ENCODE peak calls at places on chromosomes 7 and 10, in seven cellular contexts. One of them, this sample, is unnamed.
A peak's percentile ranks its signal among the peaks of the same experiment; 100 is the strongest.

GRCh38 chr10:17418249-17418648 is 36.1 kb downstream of the ST8SIA6 start:
- DNase-seq in SJSA1: no peak
- DNase-seq in A549: no peak
- DNase-seq in CD8-positive, alpha-beta memory T cell: no peak
- DNase-seq in sigmoid colon: no peak
- DNase-seq in pancreas: no peak
- DNase-seq in dorsolateral prefrontal cortex: no peak
- DNase-seq in this sample: no peak

GRCh38 chr10:58089739-58090138 is 178.0 kb downstream of the IPMK start:
- DNase-seq in SJSA1: no peak
- DNase-seq in A549: no peak
- DNase-seq in CD8-positive, alpha-beta memory T cell: no peak
- DNase-seq in sigmoid colon: no peak
- DNase-seq in pancreas: no peak
- DNase-seq in dorsolateral prefrontal cortex: no peak
- DNase-seq in this sample: no peak

GRCh38 chr10:17951868-17952371 is at the start of gene SLC39A12:
- DNase-seq in SJSA1: no peak
- DNase-seq in A549: no peak
- DNase-seq in CD8-positive, alpha-beta memory T cell: no peak
- DNase-seq in sigmoid colon: no peak
- DNase-seq in pancreas: no peak
- DNase-seq in dorsolateral prefrontal cortex: no peak
- DNase-seq in this sample: peak; percentile 54

GRCh38 chr7:95660023-95660434 is 63.7 kb upstream of the PDK4 start:
- DNase-seq in SJSA1: no peak
- DNase-seq in A549: no peak
- DNase-seq in CD8-positive, alpha-beta memory T cell: no peak
- DNase-seq in sigmoid colon: no peak
- DNase-seq in pancreas: no peak
- DNase-seq in dorsolateral prefrontal cortex: no peak
- DNase-seq in this sample: no peak

GRCh38 chr10:62501547-62501946 is 127.4 kb downstream of the ZNF365 start:
- DNase-seq in SJSA1: no peak
- DNase-seq in A549: no peak
- DNase-seq in CD8-positive, alpha-beta memory T cell: no peak
- DNase-seq in sigmoid colon: no peak
- DNase-seq in pancreas: no peak
- DNase-seq in dorsolateral prefrontal cortex: no peak
- DNase-seq in this sample: peak; percentile 72

GRCh38 chr10:32983333-32983909 is 25.4 kb upstream of the ITGB1 start:
- DNase-seq in SJSA1: peak; percentile 91
- DNase-seq in A549: peak; percentile 72
- DNase-seq in CD8-positive, alpha-beta memory T cell: peak; percentile 25
- DNase-seq in sigmoid colon: no peak
- DNase-seq in pancreas: no peak
- DNase-seq in dorsolateral prefrontal cortex: no peak
- DNase-seq in this sample: peak; percentile 72

GRCh38 chr10:42955493-42955889 is 121.4 kb upstream of the RET start:
- DNase-seq in SJSA1: no peak
- DNase-seq in A549: no peak
- DNase-seq in CD8-positive, alpha-beta memory T cell: no peak
- DNase-seq in sigmoid colon: peak; percentile 36
- DNase-seq in pancreas: no peak
- DNase-seq in dorsolateral prefrontal cortex: no peak
- DNase-seq in this sample: no peak

GRCh38 chr10:71268247-71268691 is 50.8 kb upstream of the SLC29A3 start:
- DNase-seq in SJSA1: no peak
- DNase-seq in A549: peak; percentile 39
- DNase-seq in CD8-positive, alpha-beta memory T cell: no peak
- DNase-seq in sigmoid colon: no peak
- DNase-seq in pancreas: peak; percentile 22
- DNase-seq in dorsolateral prefrontal cortex: no peak
- DNase-seq in this sample: no peak

GRCh38 chr10:113907166-113907565 is 52.7 kb downstream of the NHLRC2 start:
- DNase-seq in SJSA1: peak; percentile 97
- DNase-seq in A549: no peak
- DNase-seq in CD8-positive, alpha-beta memory T cell: no peak
- DNase-seq in sigmoid colon: no peak
- DNase-seq in pancreas: no peak
- DNase-seq in dorsolateral prefrontal cortex: no peak
- DNase-seq in this sample: no peak

GRCh38 chr10:69279110-69279509 is 814 bp downstream of the HK1 start:
- DNase-seq in SJSA1: no peak
- DNase-seq in A549: no peak
- DNase-seq in CD8-positive, alpha-beta memory T cell: no peak
- DNase-seq in sigmoid colon: no peak
- DNase-seq in pancreas: no peak
- DNase-seq in dorsolateral prefrontal cortex: no peak
- DNase-seq in this sample: no peak

GRCh38 chr7:28630350-28630749 is 218.0 kb downstream of the CREB5 start:
- DNase-seq in SJSA1: no peak
- DNase-seq in A549: no peak
- DNase-seq in CD8-positive, alpha-beta memory T cell: no peak
- DNase-seq in sigmoid colon: no peak
- DNase-seq in pancreas: no peak
- DNase-seq in dorsolateral prefrontal cortex: no peak
- DNase-seq in this sample: no peak

GRCh38 chr10:20885678-20886077 is 11.4 kb downstream of the NEBL start:
- DNase-seq in SJSA1: no peak
- DNase-seq in A549: no peak
- DNase-seq in CD8-positive, alpha-beta memory T cell: no peak
- DNase-seq in sigmoid colon: no peak
- DNase-seq in pancreas: no peak
- DNase-seq in dorsolateral prefrontal cortex: no peak
- DNase-seq in this sample: peak; percentile 64

GRCh38 chr10:51510231-51510630 is 189.2 kb downstream of the CSTF2T start:
- DNase-seq in SJSA1: no peak
- DNase-seq in A549: no peak
- DNase-seq in CD8-positive, alpha-beta memory T cell: no peak
- DNase-seq in sigmoid colon: no peak
- DNase-seq in pancreas: no peak
- DNase-seq in dorsolateral prefrontal cortex: no peak
- DNase-seq in this sample: no peak

GRCh38 chr7:28732037-28732869 is 225.9 kb downstream of the TRIL start:
- DNase-seq in SJSA1: peak; percentile 30
- DNase-seq in A549: no peak
- DNase-seq in CD8-positive, alpha-beta memory T cell: no peak
- DNase-seq in sigmoid colon: no peak
- DNase-seq in pancreas: no peak
- DNase-seq in dorsolateral prefrontal cortex: no peak
- DNase-seq in this sample: no peak

GRCh38 chr10:30387646-30388243 is 38.7 kb upstream of the MTPAP start:
- DNase-seq in SJSA1: peak; percentile 59
- DNase-seq in A549: no peak
- DNase-seq in CD8-positive, alpha-beta memory T cell: no peak
- DNase-seq in sigmoid colon: no peak
- DNase-seq in pancreas: no peak
- DNase-seq in dorsolateral prefrontal cortex: no peak
- DNase-seq in this sample: no peak

GRCh38 chr10:60296073-60296472 is 93.6 kb downstream of the ANK3 start:
- DNase-seq in SJSA1: no peak
- DNase-seq in A549: no peak
- DNase-seq in CD8-positive, alpha-beta memory T cell: no peak
- DNase-seq in sigmoid colon: no peak
- DNase-seq in pancreas: no peak
- DNase-seq in dorsolateral prefrontal cortex: no peak
- DNase-seq in this sample: no peak

GRCh38 chr10:11326241-11326640 is 285.2 kb downstream of the USP6NL start:
- DNase-seq in SJSA1: no peak
- DNase-seq in A549: no peak
- DNase-seq in CD8-positive, alpha-beta memory T cell: no peak
- DNase-seq in sigmoid colon: no peak
- DNase-seq in pancreas: no peak
- DNase-seq in dorsolateral prefrontal cortex: no peak
- DNase-seq in this sample: no peak

GRCh38 chr7:27207348-27207985 is 7.6 kb upstream of the HOXA13 start:
- DNase-seq in SJSA1: no peak
- DNase-seq in A549: no peak
- DNase-seq in CD8-positive, alpha-beta memory T cell: no peak
- DNase-seq in sigmoid colon: no peak
- DNase-seq in pancreas: no peak
- DNase-seq in dorsolateral prefrontal cortex: no peak
- DNase-seq in this sample: no peak

GRCh38 chr10:6212806-6213205 is 10.1 kb downstream of the PFKFB3 start:
- DNase-seq in SJSA1: no peak
- DNase-seq in A549: no peak
- DNase-seq in CD8-positive, alpha-beta memory T cell: no peak
- DNase-seq in sigmoid colon: no peak
- DNase-seq in pancreas: peak; percentile 15
- DNase-seq in dorsolateral prefrontal cortex: no peak
- DNase-seq in this sample: no peak

GRCh38 chr10:106424981-106425380 is 739.5 kb downstream of the SORCS1 start:
- DNase-seq in SJSA1: no peak
- DNase-seq in A549: no peak
- DNase-seq in CD8-positive, alpha-beta memory T cell: no peak
- DNase-seq in sigmoid colon: no peak
- DNase-seq in pancreas: no peak
- DNase-seq in dorsolateral prefrontal cortex: no peak
- DNase-seq in this sample: no peak

GRCh38 chr10:10855178-10855577 is 162.5 kb upstream of the CELF2 start:
- DNase-seq in SJSA1: no peak
- DNase-seq in A549: no peak
- DNase-seq in CD8-positive, alpha-beta memory T cell: no peak
- DNase-seq in sigmoid colon: no peak
- DNase-seq in pancreas: no peak
- DNase-seq in dorsolateral prefrontal cortex: no peak
- DNase-seq in this sample: no peak

GRCh38 chr10:29685506-29685905 is 50.7 kb upstream of the SVIL start:
- DNase-seq in SJSA1: no peak
- DNase-seq in A549: no peak
- DNase-seq in CD8-positive, alpha-beta memory T cell: no peak
- DNase-seq in sigmoid colon: no peak
- DNase-seq in pancreas: no peak
- DNase-seq in dorsolateral prefrontal cortex: no peak
- DNase-seq in this sample: no peak

GRCh38 chr7:98105942-98106544 is 619 bp upstream of the LMTK2 start:
- DNase-seq in SJSA1: no peak
- DNase-seq in A549: no peak
- DNase-seq in CD8-positive, alpha-beta memory T cell: no peak
- DNase-seq in sigmoid colon: peak; percentile 54
- DNase-seq in pancreas: no peak
- DNase-seq in dorsolateral prefrontal cortex: no peak
- DNase-seq in this sample: peak; percentile 87

GRCh38 chr7:149354119-149354518 is 92.1 kb downstream of the ZNF783 start:
- DNase-seq in SJSA1: no peak
- DNase-seq in A549: no peak
- DNase-seq in CD8-positive, alpha-beta memory T cell: no peak
- DNase-seq in sigmoid colon: no peak
- DNase-seq in pancreas: no peak
- DNase-seq in dorsolateral prefrontal cortex: no peak
- DNase-seq in this sample: no peak

DNA sequence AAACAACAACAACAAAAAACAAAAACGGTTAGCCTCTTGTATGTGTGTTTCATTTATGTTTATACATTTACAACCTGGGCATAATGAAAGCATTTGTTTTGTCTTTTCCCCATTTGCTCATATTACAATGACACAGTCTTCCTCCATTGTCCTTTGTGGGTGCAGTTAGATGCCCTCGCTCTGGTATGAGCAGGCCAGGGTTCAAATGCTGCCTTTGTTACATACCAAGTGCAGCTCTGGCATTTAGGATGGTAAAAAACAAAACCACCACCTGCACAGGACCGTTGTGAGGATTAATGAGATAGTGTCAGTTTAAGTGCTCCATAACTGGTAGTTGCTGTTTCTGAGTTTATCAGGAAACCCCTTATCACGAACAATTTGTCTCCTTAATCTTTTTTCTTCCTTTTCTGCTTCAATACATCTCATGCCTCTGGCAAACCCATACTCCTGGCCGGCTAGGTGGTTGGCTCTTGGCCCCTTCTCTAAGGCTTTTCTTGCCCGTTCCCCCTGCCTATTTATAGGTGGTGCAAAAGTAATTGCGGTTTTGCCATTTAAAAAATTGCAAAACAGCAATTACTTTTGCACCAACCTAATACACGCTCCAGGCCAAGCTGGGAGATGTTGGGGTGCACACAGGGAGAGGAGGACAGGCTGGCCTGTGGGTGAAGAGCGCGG is 18.6 kb upstream of the TMEM225B start:
- DNase-seq in SJSA1: no peak
- DNase-seq in A549: no peak
- DNase-seq in CD8-positive, alpha-beta memory T cell: no peak
- DNase-seq in sigmoid colon: no peak
- DNase-seq in pancreas: no peak
- DNase-seq in dorsolateral prefrontal cortex: no peak
- DNase-seq in this sample: no peak
- H3K27ac ChIP-seq in SJSA1: no peak overlapping the region
- H3K27ac ChIP-seq in A549: no peak overlapping the region
- H3K27ac ChIP-seq in CD8-positive, alpha-beta memory T cell: no peak overlapping the region
- H3K27ac ChIP-seq in sigmoid colon: no peak overlapping the region
- H3K27ac ChIP-seq in pancreas: no peak overlapping the region
- H3K27ac ChIP-seq in dorsolateral prefrontal cortex: peak overlapping the region; percentile 83
- H3K27ac ChIP-seq in this sample: no peak overlapping the region

DNA sequence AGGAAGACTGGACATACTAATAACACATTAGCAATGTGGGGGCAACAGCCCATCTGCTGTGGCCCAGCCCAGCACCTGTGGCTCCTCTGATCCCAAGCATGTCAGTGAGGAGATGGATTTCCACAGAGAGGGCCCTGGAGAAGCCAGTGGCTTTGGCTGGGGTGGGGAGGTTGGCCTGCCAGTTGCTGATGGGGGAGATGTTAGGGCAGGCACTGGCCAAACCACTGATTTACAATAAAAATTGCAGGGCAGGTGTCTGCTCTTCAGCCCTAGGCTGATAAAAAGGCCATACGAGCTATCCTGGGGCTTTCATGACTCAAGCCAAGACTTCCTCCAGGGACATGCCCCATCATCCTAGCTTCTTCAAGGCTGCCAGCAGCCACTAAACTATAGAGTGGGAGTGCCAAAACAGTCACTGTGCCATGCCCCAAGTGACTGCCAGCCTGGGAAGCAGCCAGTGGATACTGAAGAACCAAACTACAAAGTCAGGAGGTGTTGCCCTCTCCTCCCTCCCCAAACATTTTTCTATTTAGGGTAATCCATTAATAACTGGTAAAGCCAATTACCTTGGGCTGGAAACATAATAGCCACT is 37.8 kb downstream of the DPCD start:
- DNase-seq in SJSA1: no peak
- DNase-seq in A549: no peak
- DNase-seq in CD8-positive, alpha-beta memory T cell: no peak
- DNase-seq in sigmoid colon: no peak
- DNase-seq in pancreas: no peak
- DNase-seq in dorsolateral prefrontal cortex: no peak
- DNase-seq in this sample: no peak
- H3K27ac ChIP-seq in SJSA1: no peak overlapping the region
- H3K27ac ChIP-seq in A549: no peak overlapping the region
- H3K27ac ChIP-seq in CD8-positive, alpha-beta memory T cell: no peak overlapping the region
- H3K27ac ChIP-seq in sigmoid colon: no peak overlapping the region
- H3K27ac ChIP-seq in pancreas: no peak overlapping the region
- H3K27ac ChIP-seq in dorsolateral prefrontal cortex: no peak overlapping the region
- H3K27ac ChIP-seq in this sample: no peak overlapping the region

GRCh38 chr10:3248526-3249255 is 76.1 kb upstream of the PITRM1 start:
- DNase-seq in SJSA1: peak; percentile 92
- DNase-seq in A549: peak; percentile 69
- DNase-seq in CD8-positive, alpha-beta memory T cell: no peak
- DNase-seq in sigmoid colon: no peak
- DNase-seq in pancreas: no peak
- DNase-seq in dorsolateral prefrontal cortex: no peak
- DNase-seq in this sample: peak; percentile 80
- H3K27ac ChIP-seq in SJSA1: peak overlapping the region; percentile 95
- H3K27ac ChIP-seq in A549: peak overlapping the region; percentile 78
- H3K27ac ChIP-seq in CD8-positive, alpha-beta memory T cell: no peak overlapping the region
- H3K27ac ChIP-seq in sigmoid colon: peak overlapping the region; percentile 78
- H3K27ac ChIP-seq in pancreas: peak overlapping the region; percentile 3
- H3K27ac ChIP-seq in dorsolateral prefrontal cortex: peak overlapping the region; percentile 58
- H3K27ac ChIP-seq in this sample: peak overlapping the region; percentile 50

GRCh38 chr7:133155121-133155520 is 73.2 kb upstream of the CHCHD3 start:
- DNase-seq in SJSA1: no peak
- DNase-seq in A549: no peak
- DNase-seq in CD8-positive, alpha-beta memory T cell: no peak
- DNase-seq in sigmoid colon: no peak
- DNase-seq in pancreas: no peak
- DNase-seq in dorsolateral prefrontal cortex: no peak
- DNase-seq in this sample: no peak
- H3K27ac ChIP-seq in SJSA1: no peak overlapping the region
- H3K27ac ChIP-seq in A549: no peak overlapping the region
- H3K27ac ChIP-seq in CD8-positive, alpha-beta memory T cell: no peak overlapping the region
- H3K27ac ChIP-seq in sigmoid colon: no peak overlapping the region
- H3K27ac ChIP-seq in pancreas: no peak overlapping the region
- H3K27ac ChIP-seq in dorsolateral prefrontal cortex: no peak overlapping the region
- H3K27ac ChIP-seq in this sample: no peak overlapping the region